ENCODE peak calls at places on chromosomes 6 and 20, in five cellular contexts. Q, I, S, F and G are unnamed samples.

GRCh38 chr6:16187185-16187584 is 51.2 kb upstream of the GMPR start:
- DNase-seq in Q (no peak), I (no peak), S (no peak), F (no peak), G (no peak)

GRCh38 chr6:170227521-170227983 is 63.3 kb downstream of the DLL1 start:
- DNase-seq in I (no peak), S (no peak), F (no peak), Q (no peak), G (no peak)

GRCh38 chr6:17450825-17451224 is 57.4 kb downstream of the CAP2 start:
- DNase-seq in I (no peak), F (no peak), Q (no peak), S (no peak), G (no peak)

GRCh38 chr6:26233608-26234420 is 131.2 kb upstream of the BTN3A2 start:
- DNase-seq in F (peak), I (peak), Q (no peak), S (peak), G (peak)

GRCh38 chr6:31877651-31878161 is 1.1 kb downstream of the SLC44A4 start:
- DNase-seq in I (no peak), Q (no peak), F (peak), S (no peak), G (no peak)

GRCh38 chr6:25166955-25167753 is 112.0 kb upstream of the CARMIL1 start:
- DNase-seq in F (no peak), S (no peak), Q (no peak), I (no peak), G (no peak)

GRCh38 chr6:17408081-17408480 is 14.7 kb downstream of the CAP2 start:
- DNase-seq in F (no peak), I (no peak), S (no peak), Q (no peak), G (no peak)

GRCh38 chr6:47485491-47486135 is 8.0 kb downstream of the CD2AP start:
- DNase-seq in I (no peak), Q (no peak), S (no peak), F (no peak), G (no peak)

GRCh38 chr6:17865243-17865642 is 122.2 kb downstream of the KIF13A start:
- DNase-seq in I (no peak), F (no peak), Q (no peak), S (no peak), G (no peak)

GRCh38 chr6:136087986-136088385 is 162.1 kb downstream of the MTFR2 start:
- DNase-seq in I (no peak), S (no peak), Q (no peak), F (no peak), G (no peak)

GRCh38 chr6:79671605-79672266 is 40.6 kb downstream of the SH3BGRL2 start:
- DNase-seq in S (no peak), F (peak), I (peak), Q (no peak), G (peak)

GRCh38 chr6:78746457-78746856 is 120.9 kb upstream of the IRAK1BP1 start:
- DNase-seq in S (no peak), I (peak), F (no peak), Q (no peak), G (no peak)

GRCh38 chr6:39218868-39219567 is 10.3 kb downstream of the KCNK5 start:
- DNase-seq in F (no peak), I (no peak), Q (no peak), S (no peak), G (no peak)

GRCh38 chr6:154508573-154509375 is 1.7 kb downstream of the CNKSR3 start:
- DNase-seq in I (no peak), F (no peak), S (no peak), Q (no peak), G (no peak)

GRCh38 chr6:35486005-35486925 is 10.6 kb downstream of the TEAD3 start:
- DNase-seq in S (no peak), I (no peak), Q (peak), F (peak), G (no peak)

GRCh38 chr6:17397764-17398194 is 4.4 kb downstream of the CAP2 start:
- DNase-seq in Q (no peak), I (peak), S (no peak), F (no peak), G (no peak)

GRCh38 chr20:63208346-63208924 is 7.5 kb downstream of the YTHDF1 start:
- DNase-seq in S (no peak), Q (no peak), I (no peak), F (no peak), G (no peak)

GRCh38 chr20:19026121-19026878 is 186.1 kb upstream of the SLC24A3 start:
- DNase-seq in S (no peak), I (no peak), Q (no peak), F (no peak), G (peak)

GRCh38 chr6:43129434-43130194 is 41.5 kb upstream of the SRF start:
- DNase-seq in I (peak), Q (peak), F (peak), S (no peak), G (peak)

GRCh38 chr20:57529160-57529585 is 4.2 kb upstream of the CTCFL start:
- DNase-seq in I (no peak), S (no peak), F (no peak), Q (no peak), G (no peak)

GRCh38 chr6:10558575-10558974 is 37.4 kb downstream of the GCNT2 start:
- DNase-seq in S (no peak), I (no peak), F (peak), Q (no peak), G (no peak)

GRCh38 chr6:70823651-70824050 is 133.2 kb downstream of the B3GAT2 start:
- DNase-seq in Q (no peak), I (no peak), S (no peak), F (no peak), G (no peak)

GRCh38 chr20:36085686-36086267 is 68.8 kb upstream of the EPB41L1 start:
- DNase-seq in I (no peak), Q (no peak), S (no peak), F (peak), G (peak)

GRCh38 chr20:22490287-22491187 is 93.8 kb downstream of the FOXA2 start:
- DNase-seq in S (no peak), I (no peak), Q (peak), F (peak), G (no peak)

GRCh38 chr20:35640724-35641123 is 24.0 kb downstream of the CPNE1 start:
- DNase-seq in I (no peak), Q (no peak), F (no peak), S (no peak), G (no peak)

GRCh38 chr6:139431602-139431956 is 57.1 kb upstream of the CITED2 start:
- DNase-seq in F (no peak), S (no peak), Q (no peak), I (no peak), G (no peak)

GRCh38 chr20:24615353-24615752 is 145.9 kb downstream of the SYNDIG1 start:
- DNase-seq in I (no peak), S (no peak), F (no peak), Q (no peak), G (no peak)

GRCh38 chr6:112207131-112207530 is 47.2 kb downstream of the LAMA4 start:
- DNase-seq in Q (no peak), I (no peak), S (no peak), F (no peak), G (no peak)

GRCh38 chr6:103001724-103002123 is 1608.2 kb downstream of the GRIK2 start:
- DNase-seq in S (no peak), Q (no peak), F (no peak), I (no peak), G (no peak)

GRCh38 chr6:133730881-133731280 is 158.0 kb upstream of the TCF21 start:
- DNase-seq in I (peak), Q (no peak), S (no peak), F (no peak), G (no peak)

GRCh38 chr6:149719531-149719930 is 1.6 kb upstream of the LATS1 start:
- DNase-seq in S (no peak), I (no peak), Q (no peak), F (no peak), G (no peak)

GRCh38 chr6:161436106-161436876 is 162.4 kb upstream of the AGPAT4 start:
- DNase-seq in S (no peak), Q (no peak), I (no peak), F (no peak), G (no peak)

GRCh38 chr6:118597636-118598035 is 49.5 kb downstream of the PLN start:
- DNase-seq in S (no peak), F (no peak), Q (no peak), I (no peak), G (no peak)

DNA sequence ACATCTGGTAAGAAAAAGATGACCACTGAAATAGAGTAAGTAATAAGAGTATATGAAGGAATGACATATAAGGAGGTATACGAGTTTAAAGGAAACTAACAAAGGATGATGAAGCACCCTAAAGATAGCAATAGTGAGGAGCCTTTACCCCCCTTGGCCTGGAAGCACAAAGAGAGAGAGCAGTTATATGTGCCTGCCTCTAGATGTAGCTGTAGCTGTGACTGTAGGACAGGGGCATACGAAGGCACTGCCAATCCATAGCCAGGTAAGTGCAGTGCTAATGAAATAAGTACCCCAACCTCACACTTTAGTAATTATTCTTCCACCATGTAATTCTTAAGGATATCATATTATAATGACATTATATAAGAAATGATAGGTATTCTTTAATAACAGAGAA is 90.1 kb upstream of the FKBP1C start:
- DNase-seq in S (no peak), F (no peak), Q (no peak), I (no peak), G (no peak)
- TF ChIP-seq CTCF in S (no peak), F (no peak), Q (no peak), I (no peak), G (no peak)

DNA sequence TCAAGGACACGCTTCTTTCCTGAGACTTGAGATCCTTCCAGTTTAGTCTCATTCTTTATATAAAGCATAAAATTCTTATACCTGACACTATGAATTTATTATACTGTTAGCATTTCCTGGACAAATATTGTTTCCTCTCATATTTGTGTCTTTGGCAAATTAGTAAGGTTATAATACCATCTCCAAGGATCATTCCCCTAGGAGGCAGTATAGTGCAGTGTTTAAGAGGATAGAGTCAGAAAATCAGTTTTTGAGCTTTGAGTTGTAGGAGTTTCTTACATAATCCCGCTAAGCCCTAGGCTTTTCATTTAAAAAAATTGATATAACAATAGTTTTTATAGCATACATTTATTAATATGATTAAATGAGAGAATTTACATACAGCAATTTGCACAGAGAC is 510.8 kb downstream of the TENT5A start:
- DNase-seq in I (no peak), S (no peak), F (no peak), Q (no peak), G (no peak)
- TF ChIP-seq CTCF in I (peak), S (no peak), F (peak), Q (peak), G (no peak)

DNA sequence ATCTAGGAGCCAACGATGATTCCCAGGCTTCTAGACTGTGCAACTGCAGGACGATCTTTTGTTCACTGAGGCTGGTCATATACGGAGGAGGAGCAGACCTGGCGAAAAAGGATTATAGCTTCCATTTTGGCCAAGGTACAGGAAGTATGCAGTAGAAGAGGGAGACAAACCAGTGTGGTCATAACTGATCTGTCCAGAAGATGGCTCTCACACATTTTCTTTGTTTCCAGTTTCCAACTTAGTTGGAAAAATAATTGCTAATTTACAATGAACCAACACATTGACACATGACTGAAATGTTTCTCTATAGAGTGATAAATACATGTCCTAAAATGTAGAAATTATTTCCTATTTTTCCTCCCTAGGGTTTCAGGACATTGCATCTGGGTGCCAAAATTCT is 364.1 kb upstream of the BTBD3 start:
- DNase-seq in I (peak), F (no peak), Q (no peak), S (no peak), G (no peak)
- TF ChIP-seq CTCF in I (peak), F (no peak), Q (peak), S (no peak), G (no peak)

GRCh38 chr20:33875534-33876026 is 64.4 kb downstream of the CHMP4B start:
- DNase-seq in Q (no peak), I (no peak), S (no peak), F (no peak), G (no peak)

GRCh38 chr20:33882018-33882417 is 70.9 kb downstream of the CHMP4B start:
- DNase-seq in S (no peak), F (no peak), I (no peak), Q (peak), G (no peak)

GRCh38 chr20:33875055-33875454 is 63.9 kb downstream of the CHMP4B start:
- DNase-seq in Q (no peak), F (peak), I (no peak), S (peak), G (no peak)

GRCh38 chr20:33880396-33880795 is 69.2 kb downstream of the CHMP4B start:
- DNase-seq in I (no peak), F (no peak), S (no peak), Q (no peak), G (no peak)

GRCh38 chr20:33878583-33878982 is 67.4 kb downstream of the CHMP4B start:
- DNase-seq in S (no peak), Q (no peak), F (no peak), I (no peak), G (no peak)
- TF ChIP-seq CTCF in S (no peak), Q (no peak), F (no peak), I (no peak), G (no peak)

GRCh38 chr6:53651764-53652401 is 13.7 kb downstream of the KLHL31 start:
- DNase-seq in Q (peak), F (peak), I (peak), S (peak), G (peak)
- TF ChIP-seq CTCF in Q (peak), F (peak), I (no peak), S (peak), G (no peak)

GRCh38 chr20:4233520-4233919 is 218.2 kb upstream of the RNF24 start:
- DNase-seq in S (no peak), I (no peak), F (no peak), Q (no peak), G (peak)
- TF ChIP-seq CTCF in S (no peak), I (no peak), F (no peak), Q (no peak), G (no peak)